ENCODE peak calls at places on chromosomes 4 and X, in six cellular contexts. Z is SK-N-SH; U is CD4-positive, alpha-beta memory T cell; T is stomach; N is fibroblast of lung; Q is PC-3. S is an unnamed sample.
A peak's percentile ranks its signal among the peaks of the same experiment; 100 is the strongest.

GRCh38 chr4:108203377-108203776 is 34.6 kb upstream of the LEF1 start:
- DNase-seq in U (no peak), T (no peak), N (no peak), Z (no peak), Q (no peak), S (no peak)

GRCh38 chr4:41719417-41719816 is 29.1 kb downstream of the PHOX2B start:
- DNase-seq in N (no peak), Z (no peak), U (no peak), T (no peak), Q (peak; percentile 36), S (no peak)

GRCh38 chr4:39970559-39971270 is 7.0 kb downstream of the PDS5A start:
- DNase-seq in Z (no peak), T (no peak), U (no peak), Q (peak; percentile 12), N (no peak), S (no peak)

GRCh38 chr4:2946812-2947600 is 16.2 kb downstream of the NOP14 start:
- DNase-seq in U (no peak), Q (no peak), Z (no peak), T (no peak), N (no peak), S (peak; percentile 3)

GRCh38 chr4:140569307-140569638 is 512 bp upstream of the UCP1 start:
- DNase-seq in Q (no peak), T (no peak), U (no peak), Z (no peak), N (no peak), S (no peak)

GRCh38 chrX:110881971-110882370 is 86.4 kb upstream of the CHRDL1 start:
- DNase-seq in T (no peak), U (no peak), Z (no peak), N (no peak), Q (no peak), S (no peak)

GRCh38 chrX:22629105-22629725 is 356.5 kb downstream of the CBLL2 start:
- DNase-seq in Q (peak; percentile 64), T (no peak), Z (no peak), U (no peak), N (peak; percentile 80), S (no peak)

GRCh38 chrX:22015144-22015750 is 16.9 kb upstream of the PHEX start:
- DNase-seq in N (no peak), T (no peak), Z (no peak), U (no peak), Q (no peak), S (no peak)

GRCh38 chr4:1031956-1032795 is 20.8 kb downstream of the FGFRL1 start:
- DNase-seq in U (no peak), Q (peak; percentile 34), Z (peak; percentile 73), T (peak; percentile 49), N (no peak), S (no peak)

GRCh38 chr4:17687237-17687857 is 72.9 kb downstream of the MED28 start:
- DNase-seq in Q (no peak), U (no peak), Z (no peak), N (no peak), T (no peak), S (no peak)

GRCh38 chr4:110998308-110998707 is 375.4 kb upstream of the PITX2 start:
- DNase-seq in T (no peak), Z (no peak), Q (no peak), N (no peak), U (no peak), S (no peak)

GRCh38 chrX:86930419-86930818 is 587.2 kb upstream of the KLHL4 start:
- DNase-seq in T (no peak), Q (no peak), N (no peak), Z (no peak), U (no peak), S (no peak)

GRCh38 chrX:1614927-1615326 is at the start of gene ASMT:
- DNase-seq in Q (no peak), N (no peak), T (no peak), Z (no peak), U (no peak), S (no peak)

GRCh38 chrX:110316351-110317078 is 1.4 kb downstream of the AMMECR1 start:
- DNase-seq in T (no peak), Q (no peak), Z (peak; percentile 15), U (no peak), N (no peak), S (no peak)

GRCh38 chr4:9976781-9977180 is 44.5 kb downstream of the SLC2A9 start:
- DNase-seq in Z (no peak), T (no peak), N (no peak), U (no peak), Q (no peak), S (no peak)

GRCh38 chr4:48979897-48980579 is 6.0 kb upstream of the CWH43 start:
- DNase-seq in Q (peak; percentile 54), N (no peak), T (no peak), U (no peak), Z (no peak), S (no peak)

GRCh38 chr4:1191621-1192020 is 19.2 kb upstream of the SPON2 start:
- DNase-seq in T (peak; percentile 27), N (no peak), Q (no peak), Z (no peak), U (no peak), S (no peak)

GRCh38 chr4:180081072-180081471 is 2162.1 kb upstream of the TENM3 start:
- DNase-seq in Q (no peak), N (no peak), T (no peak), Z (no peak), U (no peak), S (no peak)

GRCh38 chr4:67871867-67872266 is 11.9 kb downstream of the TMPRSS11D start:
- DNase-seq in T (no peak), N (peak; percentile 65), Z (peak; percentile 20), Q (peak; percentile 85), U (no peak), S (no peak)

GRCh38 chr4:82890913-82891727 is at the start of gene SEC31A:
- DNase-seq in U (peak; percentile 96), N (peak; percentile 92), Q (peak; percentile 93), T (peak; percentile 97), Z (peak; percentile 95), S (peak; percentile 95)

GRCh38 chrX:139533444-139533843 is 2.9 kb downstream of the F9 start:
- DNase-seq in Q (no peak), U (no peak), N (no peak), T (no peak), Z (no peak), S (no peak)

GRCh38 chr4:111230265-111230664 is 607.4 kb upstream of the PITX2 start:
- DNase-seq in Q (no peak), N (no peak), Z (no peak), U (no peak), T (no peak), S (no peak)

GRCh38 chr4:141609243-141609642 is 27.1 kb upstream of the IL15 start:
- DNase-seq in Q (peak; percentile 40), T (no peak), U (no peak), N (no peak), Z (no peak), S (no peak)

DNA sequence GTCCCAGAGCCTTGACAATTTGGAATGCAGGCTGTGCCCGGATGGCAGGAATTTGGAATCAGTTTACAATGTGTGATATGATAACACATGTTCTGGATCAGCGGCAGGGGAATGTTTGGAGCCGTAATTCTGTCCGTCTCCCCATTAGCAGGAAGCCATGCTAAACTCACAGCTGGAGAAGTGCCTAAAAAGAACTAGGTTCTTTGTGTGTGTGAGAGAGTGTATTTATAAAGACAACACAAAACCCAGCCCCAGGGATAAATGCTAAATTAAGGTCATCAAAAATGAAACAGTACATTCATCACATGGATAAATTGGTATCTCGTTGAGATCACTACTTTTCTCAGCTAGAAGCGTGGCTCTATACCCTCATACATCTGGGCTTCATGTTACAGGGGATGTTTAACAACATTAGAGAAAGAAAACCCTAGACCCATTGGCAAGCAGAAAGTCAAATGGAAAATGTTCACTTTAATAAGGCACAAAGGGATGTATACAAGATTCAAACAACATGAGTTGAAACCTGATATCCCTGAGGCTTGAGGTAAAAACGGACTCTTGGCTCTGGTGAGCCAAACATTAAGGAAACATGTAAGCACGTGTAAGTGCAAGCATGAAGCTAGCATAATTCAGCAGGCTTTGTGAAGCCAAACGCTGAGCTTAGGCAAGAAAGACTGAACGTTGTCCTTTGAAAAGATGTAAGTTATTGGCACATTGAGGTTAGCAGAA is 18.0 kb upstream of the TMEM131L start:
- DNase-seq in N (peak; percentile 79), T (no peak), Q (no peak), Z (peak; percentile 39), U (no peak), S (no peak)
- H3K4me1 ChIP-seq in N (peaks cover 8% of the 10 kb centered on the region), T (peaks cover 25% of the 10 kb centered on the region), Q (peaks cover 7% of the 10 kb centered on the region), Z (peaks cover 3% of the 10 kb centered on the region), U (peaks cover 18% of the 10 kb centered on the region), S (peaks cover 18% of the 10 kb centered on the region)

GRCh38 chr4:93764647-93765246 is 63.8 kb upstream of the ATOH1 start:
- DNase-seq in Q (peak; percentile 76), N (peak; percentile 72), Z (peak; percentile 33), U (peak; percentile 3), T (no peak), S (no peak)

GRCh38 chr4:93760284-93760683 is 68.3 kb upstream of the ATOH1 start:
- DNase-seq in T (no peak), N (no peak), Q (no peak), U (no peak), Z (peak; percentile 41), S (no peak)

DNA sequence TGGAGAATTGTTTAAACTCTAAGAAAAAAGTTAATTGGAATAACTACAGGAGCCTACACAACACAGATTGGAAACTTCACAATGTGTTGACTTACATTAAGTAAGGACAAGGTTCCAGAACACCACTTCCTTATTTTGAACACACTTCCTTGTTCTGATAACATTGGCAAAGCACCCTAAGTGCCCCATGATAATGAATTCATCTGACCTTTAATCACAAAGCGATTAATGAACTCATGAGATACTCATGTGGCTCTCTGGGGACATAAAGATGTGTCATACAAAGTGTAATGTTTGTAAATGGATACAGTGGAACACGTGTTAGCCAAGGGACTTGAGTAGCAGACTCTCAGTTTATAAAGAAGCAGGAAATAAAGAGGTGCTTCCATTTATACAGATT is 69.0 kb upstream of the ATOH1 start:
- DNase-seq in Q (no peak), T (no peak), Z (no peak), U (no peak), N (no peak), S (no peak)
- H3K4me3 ChIP-seq in Q (no peak overlapping the region), T (no peak overlapping the region), Z (no peak overlapping the region), U (no peak overlapping the region), N (no peak overlapping the region), S (no peak overlapping the region)

DNA sequence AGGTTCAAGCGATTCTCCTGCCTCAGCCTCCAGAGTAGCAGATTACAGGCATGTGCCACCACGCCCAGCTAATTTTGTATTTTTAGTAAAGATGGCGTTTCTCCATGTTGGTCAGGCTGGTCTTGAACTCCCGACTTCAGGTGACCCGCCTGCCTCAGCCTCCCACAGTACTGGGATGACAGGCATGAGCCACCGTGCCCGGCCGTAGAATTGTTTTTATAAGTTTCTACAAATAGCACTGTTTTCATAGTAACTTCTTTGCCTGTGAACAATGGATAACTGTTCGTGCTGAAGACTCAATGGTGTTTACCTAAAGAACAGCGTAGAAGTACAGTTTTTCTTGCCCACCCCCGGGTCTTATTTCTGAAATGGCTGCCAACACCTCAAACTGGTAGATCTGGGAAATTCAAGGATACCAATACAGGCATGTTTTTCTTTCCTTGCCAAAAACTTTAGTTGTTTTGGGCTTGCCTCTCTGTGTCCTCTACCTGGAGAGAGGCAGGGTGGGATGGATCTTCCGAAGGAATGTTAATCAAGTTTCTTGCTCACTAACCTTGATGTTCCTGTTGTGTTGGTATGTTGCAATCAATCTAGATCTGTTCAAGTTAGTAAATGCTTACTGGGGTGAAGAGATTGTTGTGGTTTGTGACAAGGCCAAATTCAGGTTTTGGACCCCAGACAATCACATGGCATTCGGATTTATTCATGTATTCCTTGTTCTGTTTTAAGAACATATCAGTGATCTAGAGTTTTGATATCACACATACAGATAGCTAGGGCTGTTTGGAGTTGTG is 2.8 kb upstream of the RUFY3 start:
- DNase-seq in N (no peak), Q (peak; percentile 39), T (no peak), U (no peak), Z (no peak), S (no peak)
- H3K4me1 ChIP-seq in N (no peaks in the 10 kb centered on the region), Q (no peaks in the 10 kb centered on the region), T (peaks cover 31% of the 10 kb centered on the region), U (peaks cover 17% of the 10 kb centered on the region), Z (no peaks in the 10 kb centered on the region), S (peaks cover 17% of the 10 kb centered on the region)

GRCh38 chrX:16839852-16840460 is 30.2 kb downstream of the RBBP7 start:
- DNase-seq in N (peak; percentile 84), T (no peak), Z (no peak), Q (peak; percentile 43), U (no peak), S (no peak)
- H3K4me3 ChIP-seq in N (no peak overlapping the region), T (no peak overlapping the region), Z (no peak overlapping the region), Q (no peak overlapping the region), U (no peak overlapping the region), S (no peak overlapping the region)